ENCODE peak calls at places on chromosomes 11 and 22, in four cellular contexts. M, F, Z and R are unnamed samples.

GRCh38 chr11:8717544-8717875 is 34.9 kb downstream of the RPL27A start:
- DNase-seq in M (no peak), F (no peak), Z (no peak), R (no peak)

GRCh38 chr11:19777342-19778102 is 64.9 kb downstream of the NAV2 start:
- DNase-seq in M (peak; percentile 40), F (peak; percentile 69), Z (no peak), R (peak; percentile 10)

GRCh38 chr11:134008593-134008992 is 51.8 kb upstream of the IGSF9B start:
- DNase-seq in M (no peak), F (peak; percentile 63), Z (no peak), R (no peak)

GRCh38 chr11:64765291-64765803 is 5.6 kb upstream of the PYGM start:
- DNase-seq in M (peak; percentile 45), F (no peak), Z (peak; percentile 60), R (peak; percentile 33)

GRCh38 chr22:20951932-20952380 is 15.1 kb upstream of the AIFM3 start:
- DNase-seq in M (peak; percentile 26), F (peak; percentile 61), Z (no peak), R (no peak)

GRCh38 chr22:36386351-36386899 is 1.3 kb downstream of the MYH9 start:
- DNase-seq in M (peak; percentile 79), F (peak; percentile 72), Z (peak; percentile 79), R (peak; percentile 60)

GRCh38 chr22:40533712-40534378 is 102.7 kb downstream of the MRTFA start:
- DNase-seq in M (peak; percentile 12), F (peak; percentile 40), Z (no peak), R (no peak)

GRCh38 chr11:69948256-69949141 is 129.3 kb upstream of the FGF3 start:
- DNase-seq in M (peak; percentile 42), F (peak; percentile 89), Z (peak; percentile 62), R (no peak)

GRCh38 chr11:120186799-120187591 is 23.8 kb upstream of the OAF start:
- DNase-seq in M (no peak), F (peak; percentile 63), Z (peak; percentile 59), R (no peak)

GRCh38 chr11:121024989-121025388 is 1.1 kb downstream of the TBCEL start:
- DNase-seq in M (no peak), F (peak; percentile 30), Z (no peak), R (no peak)

GRCh38 chr11:70913715-70914231 is 338.6 kb downstream of the SHANK2 start:
- DNase-seq in M (peak; percentile 78), F (no peak), Z (peak; percentile 68), R (peak; percentile 11)

GRCh38 chr22:35921777-35922176 is 106.8 kb downstream of the RBFOX2 start:
- DNase-seq in M (peak; percentile 73), F (peak; percentile 87), Z (no peak), R (peak; percentile 37)

GRCh38 chr11:35344990-35345655 is 74.2 kb downstream of the SLC1A2 start:
- DNase-seq in M (no peak), F (peak; percentile 8), Z (peak; percentile 66), R (no peak)

GRCh38 chr11:124644426-124645280 is 22.0 kb downstream of the TBRG1 start:
- DNase-seq in M (peak; percentile 85), F (peak; percentile 74), Z (peak; percentile 64), R (peak; percentile 59)
- TF ChIP-seq CTCF in M (peak; percentile 86), F (peak; percentile 72), Z (peak; percentile 78), R (peak; percentile 76)

GRCh38 chr11:79219186-79220045 is 221.4 kb downstream of the TENM4 start:
- DNase-seq in M (no peak), F (no peak), Z (no peak), R (no peak)

GRCh38 chr11:79221417-79222130 is 219.3 kb downstream of the TENM4 start:
- DNase-seq in M (no peak), F (no peak), Z (no peak), R (no peak)

GRCh38 chr11:79226136-79226535 is 214.7 kb downstream of the TENM4 start:
- DNase-seq in M (no peak), F (no peak), Z (no peak), R (no peak)

GRCh38 chr11:79220171-79220570 is 220.7 kb downstream of the TENM4 start:
- DNase-seq in M (no peak), F (no peak), Z (no peak), R (no peak)
- TF ChIP-seq CTCF in M (no peak), F (no peak), Z (no peak), R (no peak)

DNA sequence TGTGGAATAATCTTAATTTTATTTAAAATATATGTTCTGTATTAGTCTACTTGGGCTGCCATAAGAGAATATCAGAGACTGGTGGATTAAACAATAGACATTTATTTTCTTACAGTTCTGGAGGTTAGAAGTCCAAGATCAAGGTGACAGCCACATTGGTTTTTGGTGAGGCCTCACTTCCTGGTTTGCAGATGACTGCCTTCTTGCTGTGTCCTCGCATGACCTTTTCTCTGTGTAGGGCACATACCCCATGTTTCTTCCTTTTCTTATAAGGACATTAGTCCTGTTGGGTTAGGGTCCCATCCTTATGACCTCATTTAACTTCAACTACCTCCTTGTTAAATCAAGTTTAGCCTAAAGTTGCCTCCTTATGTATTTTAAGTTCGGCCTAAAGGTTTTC is 202.7 kb upstream of the MPPED2 start:
- DNase-seq in M (no peak), F (no peak), Z (no peak), R (no peak)
- TF ChIP-seq CTCF in M (no peak), F (no peak), Z (no peak), R (no peak)

DNA sequence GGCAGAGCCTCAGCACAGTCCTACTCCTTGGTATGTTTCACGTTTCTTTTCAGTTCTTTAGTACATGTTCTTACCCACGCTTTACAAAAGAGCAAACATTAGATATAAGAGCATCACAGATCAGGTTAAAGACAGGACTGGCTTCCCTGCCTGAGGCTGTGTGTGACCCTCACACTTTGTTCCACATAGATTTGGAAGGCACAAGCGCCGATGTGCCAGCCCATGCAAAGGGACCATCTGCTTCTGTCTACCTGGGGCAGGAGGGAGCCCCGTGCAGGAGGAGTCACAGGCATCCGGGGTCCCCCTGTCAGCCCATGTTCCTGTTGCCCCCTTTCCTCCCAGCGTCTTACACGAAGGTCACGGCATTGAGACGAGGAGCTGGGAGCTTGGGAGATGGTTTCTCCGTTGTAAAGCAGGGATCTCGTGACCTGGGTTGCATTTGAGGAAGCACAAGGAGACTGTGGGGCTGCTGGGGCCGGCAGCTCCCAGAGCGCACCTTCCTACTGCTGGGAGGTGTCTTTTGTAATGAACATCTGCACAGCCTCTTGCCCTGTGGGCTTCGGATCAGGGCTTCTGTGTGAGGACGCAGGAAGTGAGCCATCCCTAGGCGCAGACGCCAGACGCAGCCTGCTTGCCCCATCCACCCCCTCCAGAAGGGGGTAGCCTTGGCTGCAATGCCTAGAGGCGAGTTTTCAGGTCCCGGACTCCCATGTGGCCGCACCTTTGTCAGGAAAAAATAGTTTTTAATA is 72.6 kb downstream of the SCN3B start:
- DNase-seq in M (no peak), F (no peak), Z (no peak), R (no peak)
- TF ChIP-seq CTCF in M (no peak), F (no peak), Z (no peak), R (no peak)

GRCh38 chr22:43142881-43143562 is at the start of gene MCAT:
- DNase-seq in M (peak; percentile 84), F (peak; percentile 90), Z (peak; percentile 93), R (peak; percentile 81)
- TF ChIP-seq CTCF in M (no peak), F (no peak), Z (no peak), R (no peak)

DNA sequence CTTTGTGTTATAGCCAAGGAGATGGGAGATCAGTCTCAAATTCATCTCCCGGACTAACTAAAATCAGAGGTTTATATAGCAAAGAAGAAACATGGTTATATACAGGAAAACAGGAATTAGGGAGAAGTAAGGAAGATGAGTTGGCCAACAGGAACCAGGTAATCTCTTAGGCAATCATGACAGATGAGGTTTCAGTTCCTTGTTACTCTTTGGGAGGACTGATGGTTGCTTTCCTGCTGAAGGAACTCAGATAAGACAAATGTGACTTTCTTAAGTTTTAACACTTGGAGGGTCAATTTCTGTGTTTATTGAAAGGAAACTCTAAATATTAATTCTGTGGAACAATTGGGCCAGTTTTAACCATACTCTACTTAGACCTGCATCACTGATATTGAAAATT is 1072.0 kb upstream of the CNTN5 start:
- DNase-seq in M (no peak), F (no peak), Z (no peak), R (no peak)
- TF ChIP-seq CTCF in M (no peak), F (no peak), Z (no peak), R (no peak)

DNA sequence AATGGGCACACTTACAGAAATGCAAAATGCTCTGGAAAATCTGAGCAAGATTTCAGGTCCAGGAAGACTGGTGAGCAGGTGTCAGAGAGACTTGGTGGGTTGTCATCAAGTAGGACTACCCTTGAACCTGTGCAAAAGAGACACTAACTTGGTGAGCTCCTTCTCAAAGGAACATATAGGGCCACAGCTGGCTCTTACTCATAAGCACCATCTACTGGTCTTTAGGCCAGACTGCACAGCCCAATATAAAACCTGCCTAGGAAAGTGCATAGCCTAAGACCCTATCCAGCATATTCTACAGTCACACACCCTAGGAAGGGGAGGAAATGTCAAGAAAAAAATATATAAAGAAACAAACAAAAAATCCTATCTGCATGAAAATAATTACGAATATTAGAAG is 18.2 kb upstream of the OR10W1 start:
- DNase-seq in M (peak; percentile 59), F (peak; percentile 62), Z (no peak), R (no peak)
- TF ChIP-seq CTCF in M (peak; percentile 60), F (peak; percentile 54), Z (peak; percentile 48), R (peak; percentile 47)

DNA sequence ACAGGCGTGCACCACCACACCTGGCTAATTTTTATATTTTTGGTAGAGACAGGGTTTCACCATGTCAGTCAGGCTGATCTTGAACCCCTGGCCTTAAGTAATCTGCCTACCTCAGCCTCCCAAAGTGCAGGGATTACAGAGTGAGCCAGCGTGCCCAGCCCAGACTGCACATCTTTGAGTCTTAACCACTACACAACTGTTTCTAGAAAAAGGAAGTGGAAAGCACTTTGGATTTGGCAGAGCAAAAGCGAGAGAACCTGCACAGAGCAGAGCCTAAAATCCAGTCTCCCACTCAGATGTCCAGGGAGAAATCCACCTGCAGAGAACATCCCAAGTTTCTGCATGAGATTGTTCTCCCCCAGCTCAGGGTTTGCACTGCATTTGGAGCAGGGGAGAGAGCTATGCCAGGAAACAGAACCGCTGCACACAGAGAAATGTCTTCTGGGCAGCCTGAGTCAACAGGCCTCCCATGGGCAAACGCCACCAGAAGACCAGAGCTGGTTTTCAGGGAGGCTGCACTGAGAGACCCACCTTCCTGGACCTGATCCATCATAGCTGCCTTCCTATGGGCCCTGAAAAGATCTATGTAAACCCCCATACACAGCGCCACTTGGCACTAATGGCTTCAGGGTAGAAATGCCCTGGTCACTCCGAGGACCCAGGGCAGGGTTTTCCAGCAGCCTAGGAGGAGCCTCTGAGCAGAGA is 54.0 kb downstream of the RPUSD4 start:
- DNase-seq in M (no peak), F (no peak), Z (no peak), R (no peak)
- TF ChIP-seq CTCF in M (no peak), F (no peak), Z (no peak), R (no peak)

GRCh38 chr11:10857604-10858504 is at the start of gene ZBED5:
- DNase-seq in M (peak; percentile 99), F (peak; percentile 97), Z (peak; percentile 99), R (peak; percentile 94)
- TF ChIP-seq CTCF in M (peak; percentile 32), F (no peak), Z (peak; percentile 34), R (no peak)

DNA sequence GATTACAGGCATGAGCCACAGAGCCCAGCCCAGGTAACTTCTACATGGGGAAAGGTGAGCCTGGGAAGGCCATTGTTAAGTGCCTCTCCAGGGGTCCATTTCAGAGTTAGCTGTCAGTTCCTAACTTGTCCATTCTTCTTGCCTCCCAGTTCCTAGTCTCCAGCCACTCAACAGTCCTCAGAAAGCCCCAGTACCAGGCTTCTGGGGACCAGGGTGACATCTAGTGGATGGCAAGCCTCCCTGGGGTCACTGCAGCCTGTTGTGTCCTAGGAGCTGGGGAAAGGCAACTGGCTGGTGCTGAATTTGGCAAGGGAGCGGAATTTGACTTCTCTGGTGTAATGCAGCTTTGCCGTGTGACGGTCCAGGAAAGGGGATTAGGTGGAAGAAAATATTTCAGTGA is 2.1 kb downstream of the LGALS12 start:
- DNase-seq in M (peak; percentile 71), F (peak; percentile 59), Z (peak; percentile 68), R (peak; percentile 27)
- TF ChIP-seq CTCF in M (peak; percentile 63), F (peak; percentile 33), Z (peak; percentile 43), R (peak; percentile 27)